ENCODE peak calls at places on chromosomes 12 and 14, in ten cellular contexts. E, T, G, F, J, H, B, R, W and Q are unnamed samples.

GRCh38 chr12:104183443-104183842 is 32.1 kb upstream of the TXNRD1 start:
- DNase-seq in E (no peak), T (no peak), G (no peak), F (no peak), J (no peak), H (no peak), B (no peak), R (no peak), W (no peak), Q (no peak)

GRCh38 chr12:126860210-126860609 is 1406.8 kb upstream of the TMEM132C start:
- DNase-seq in E (no peak), T (no peak), G (no peak), F (no peak), J (no peak), H (no peak), B (no peak), R (no peak), W (no peak), Q (no peak)

GRCh38 chr12:117118838-117119591 is 19.8 kb upstream of the TESC start:
- DNase-seq in E (peak), T (no peak), G (no peak), F (peak), J (peak), H (no peak), B (no peak), R (no peak), W (no peak), Q (peak)

GRCh38 chr12:89893972-89894706 is 185.5 kb upstream of the ATP2B1 start:
- DNase-seq in E (no peak), T (no peak), G (peak), F (no peak), J (no peak), H (no peak), B (peak), R (peak), W (no peak), Q (no peak)

GRCh38 chr14:94378527-94379290 is 9.7 kb downstream of the SERPINA1 start:
- DNase-seq in E (no peak), T (no peak), G (no peak), F (no peak), J (no peak), H (no peak), B (no peak), R (no peak), W (no peak), Q (no peak)

GRCh38 chr12:2642176-2642892 is 152.4 kb upstream of the FKBP4 start:
- DNase-seq in E (no peak), T (no peak), G (no peak), F (no peak), J (peak), H (no peak), B (no peak), R (no peak), W (no peak), Q (no peak)

GRCh38 chr14:55976219-55976618 is 142.0 kb upstream of the PELI2 start:
- DNase-seq in E (no peak), T (no peak), G (no peak), F (no peak), J (no peak), H (no peak), B (no peak), R (no peak), W (no peak), Q (no peak)

GRCh38 chr12:69613351-69613750 is 2.6 kb upstream of the LRRC10 start:
- DNase-seq in E (no peak), T (no peak), G (no peak), F (no peak), J (no peak), H (no peak), B (no peak), R (no peak), W (no peak), Q (no peak)

GRCh38 chr14:20569066-20569465 is 8.2 kb upstream of the RNASE9 start:
- DNase-seq in E (no peak), T (no peak), G (no peak), F (no peak), J (no peak), H (no peak), B (no peak), R (no peak), W (no peak), Q (no peak)

GRCh38 chr12:109706747-109707469 is 6.7 kb upstream of the FAM222A start:
- DNase-seq in E (no peak), T (no peak), G (no peak), F (peak), J (no peak), H (no peak), B (no peak), R (no peak), W (no peak), Q (no peak)

GRCh38 chr12:12835378-12836145 is 22.4 kb downstream of the DDX47 start:
- DNase-seq in E (no peak), T (no peak), G (no peak), F (no peak), J (no peak), H (no peak), B (no peak), R (peak), W (no peak), Q (no peak)

GRCh38 chr12:14185441-14186192 is 179.9 kb upstream of the ATF7IP start:
- DNase-seq in E (no peak), T (no peak), G (peak), F (peak), J (peak), H (peak), B (peak), R (peak), W (peak), Q (peak)

GRCh38 chr12:119803391-119803791 is 73.7 kb downstream of the CIT start:
- DNase-seq in E (no peak), T (no peak), G (peak), F (no peak), J (peak), H (no peak), B (peak), R (peak), W (peak), Q (peak)

GRCh38 chr12:119807380-119807779 is 69.7 kb downstream of the CIT start:
- DNase-seq in E (no peak), T (no peak), G (no peak), F (no peak), J (no peak), H (no peak), B (no peak), R (no peak), W (no peak), Q (no peak)

GRCh38 chr12:119808441-119808840 is 68.7 kb downstream of the CIT start:
- DNase-seq in E (no peak), T (no peak), G (peak), F (no peak), J (no peak), H (no peak), B (no peak), R (no peak), W (no peak), Q (no peak)

GRCh38 chr12:119802472-119802871 is 74.6 kb downstream of the CIT start:
- DNase-seq in E (no peak), T (no peak), G (peak), F (no peak), J (no peak), H (no peak), B (peak), R (no peak), W (no peak), Q (peak)

GRCh38 chr12:119804011-119804641 is 73.0 kb downstream of the CIT start:
- DNase-seq in E (peak), T (peak), G (peak), F (peak), J (peak), H (no peak), B (peak), R (peak), W (peak), Q (peak)
- TF ChIP-seq CTCF in E (peak), T (peak), G (peak), F (peak), J (no peak), H (no peak), B (peak), R (peak), W (peak), Q (no peak)

GRCh38 chr12:21884942-21885341 is 56.3 kb downstream of the ABCC9 start:
- DNase-seq in E (no peak), T (no peak), G (no peak), F (no peak), J (no peak), H (no peak), B (no peak), R (no peak), W (no peak), Q (no peak)
- TF ChIP-seq CTCF in E (no peak), T (no peak), G (no peak), F (no peak), J (no peak), H (no peak), B (no peak), R (no peak), W (no peak), Q (no peak)

GRCh38 chr12:113130457-113131135 is 5.0 kb downstream of the RASAL1 start:
- DNase-seq in E (no peak), T (no peak), G (no peak), F (peak), J (peak), H (no peak), B (no peak), R (no peak), W (no peak), Q (peak)
- TF ChIP-seq CTCF in E (no peak), T (no peak), G (no peak), F (peak), J (no peak), H (peak), B (no peak), R (peak), W (no peak), Q (no peak)

GRCh38 chr12:111312016-111312415 is 56.9 kb downstream of the PHETA1 start:
- DNase-seq in E (no peak), T (no peak), G (no peak), F (no peak), J (no peak), H (no peak), B (no peak), R (no peak), W (no peak), Q (no peak)

GRCh38 chr12:111314949-111315539 is 53.9 kb downstream of the PHETA1 start:
- DNase-seq in E (no peak), T (no peak), G (no peak), F (no peak), J (no peak), H (no peak), B (peak), R (no peak), W (no peak), Q (no peak)

GRCh38 chr12:111312708-111313107 is 56.2 kb downstream of the PHETA1 start:
- DNase-seq in E (no peak), T (no peak), G (no peak), F (no peak), J (no peak), H (no peak), B (no peak), R (no peak), W (no peak), Q (no peak)

GRCh38 chr12:111311011-111311410 is 57.9 kb downstream of the PHETA1 start:
- DNase-seq in E (no peak), T (no peak), G (no peak), F (no peak), J (no peak), H (no peak), B (no peak), R (no peak), W (no peak), Q (no peak)

DNA sequence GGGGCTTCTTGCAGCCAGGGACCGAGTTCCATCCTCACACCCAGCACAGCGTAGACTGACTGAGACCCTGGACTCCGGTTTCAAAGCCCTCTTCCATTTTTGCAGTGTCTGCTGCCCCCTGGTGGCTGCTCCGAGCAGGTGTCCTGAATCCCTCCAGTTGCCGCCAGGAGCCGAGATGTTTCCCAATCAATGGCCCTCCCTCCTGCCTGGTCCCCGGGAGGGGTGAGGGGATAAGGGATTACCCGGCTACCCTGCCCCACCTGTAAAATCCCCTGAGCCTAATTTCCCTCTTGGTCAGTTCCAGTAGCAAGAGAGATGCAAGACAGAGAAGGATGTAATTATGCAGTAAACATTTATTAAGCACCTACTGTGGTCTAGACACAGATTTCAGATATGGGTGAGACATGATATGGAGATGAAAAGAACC is 55.0 kb downstream of the PHETA1 start:
- DNase-seq in E (peak), T (no peak), G (peak), F (peak), J (peak), H (peak), B (peak), R (peak), W (peak), Q (peak)
- TF ChIP-seq CTCF in E (peak), T (peak), G (peak), F (peak), J (peak), H (peak), B (peak), R (peak), W (peak), Q (peak)

GRCh38 chr14:89399594-89400068 is 17.4 kb downstream of the FOXN3 start:
- DNase-seq in E (no peak), T (no peak), G (peak), F (peak), J (peak), H (no peak), B (peak), R (peak), W (peak), Q (peak)
- TF ChIP-seq CTCF in E (no peak), T (no peak), G (no peak), F (no peak), J (no peak), H (no peak), B (no peak), R (no peak), W (no peak), Q (no peak)

GRCh38 chr12:54125950-54126695 is 62.7 kb downstream of the SMUG1 start:
- DNase-seq in E (no peak), T (no peak), G (peak), F (no peak), J (peak), H (no peak), B (no peak), R (no peak), W (peak), Q (peak)
- TF ChIP-seq CTCF in E (no peak), T (no peak), G (no peak), F (no peak), J (no peak), H (no peak), B (no peak), R (no peak), W (no peak), Q (no peak)

DNA sequence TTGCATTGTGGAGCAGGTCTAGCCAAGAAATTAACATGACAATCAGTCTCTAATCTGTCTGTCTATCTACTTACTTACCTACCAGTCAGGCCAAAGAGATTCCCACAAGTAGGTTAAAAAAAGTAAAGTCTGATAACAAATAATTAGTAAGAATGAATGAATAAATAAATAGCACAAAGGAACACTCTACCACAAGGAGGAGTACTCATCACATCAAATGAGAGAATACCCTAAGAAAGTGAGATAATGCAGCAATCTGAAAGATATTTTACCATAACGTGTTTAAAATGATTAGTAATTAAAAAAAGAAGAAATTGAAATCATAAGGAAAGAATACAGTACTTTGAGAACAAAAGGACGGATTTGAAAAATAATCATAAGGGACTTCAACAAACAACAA is 187.2 kb downstream of the SYNE2 start:
- DNase-seq in E (no peak), T (no peak), G (peak), F (no peak), J (no peak), H (no peak), B (no peak), R (no peak), W (no peak), Q (no peak)
- TF ChIP-seq CTCF in E (no peak), T (peak), G (peak), F (no peak), J (no peak), H (no peak), B (peak), R (no peak), W (peak), Q (no peak)

GRCh38 chr14:75476274-75476995 is 45.8 kb upstream of the BATF start:
- DNase-seq in E (no peak), T (no peak), G (no peak), F (peak), J (peak), H (no peak), B (peak), R (no peak), W (no peak), Q (no peak)
- TF ChIP-seq CTCF in E (no peak), T (no peak), G (no peak), F (peak), J (no peak), H (no peak), B (no peak), R (no peak), W (no peak), Q (no peak)

GRCh38 chr14:93032301-93032929 is 83.3 kb downstream of the ITPK1 start:
- DNase-seq in E (no peak), T (no peak), G (no peak), F (no peak), J (no peak), H (no peak), B (peak), R (no peak), W (no peak), Q (no peak)
- TF ChIP-seq CTCF in E (no peak), T (no peak), G (no peak), F (no peak), J (no peak), H (no peak), B (no peak), R (no peak), W (no peak), Q (no peak)